ENCODE peak calls at places on chromosomes 12 and 14, in six cellular contexts. G is endothelial cell, W is GM12865, X is Peyer's patch, M is left ventricle myocardium inferior, N is lung. R is an unnamed sample.

GRCh38 chr12:103401421-103401820 is 94.3 kb downstream of the C12orf42 start:
- DNase-seq in G (no peak), W (no peak), X (no peak), M (no peak), N (no peak), R (no peak)

GRCh38 chr12:109772622-109773321 is 59.1 kb downstream of the FAM222A start:
- DNase-seq in G (no peak), W (no peak), X (no peak), M (no peak), N (no peak), R (no peak)

GRCh38 chr12:15650399-15651128 is 138.6 kb downstream of the EPS8 start:
- DNase-seq in G (no peak), W (no peak), X (no peak), M (no peak), N (no peak), R (no peak)

GRCh38 chr12:43556057-43556456 is 4.1 kb upstream of the ADAMTS20 start:
- DNase-seq in G (no peak), W (no peak), X (no peak), M (no peak), N (no peak), R (no peak)

GRCh38 chr14:93343797-93344196 is 3.2 kb upstream of the COX8C start:
- DNase-seq in G (no peak), W (no peak), X (no peak), M (no peak), N (no peak), R (no peak)

GRCh38 chr14:64117671-64118402 is 176.3 kb downstream of the ESR2 start:
- DNase-seq in G (no peak), W (no peak), X (no peak), M (peak), N (no peak), R (peak)

GRCh38 chr14:97218713-97219355 is 421.7 kb downstream of the VRK1 start:
- DNase-seq in G (peak), W (no peak), X (no peak), M (no peak), N (no peak), R (peak)

GRCh38 chr12:10065241-10065640 is 33.5 kb downstream of the CLEC1A start:
- DNase-seq in G (no peak), W (peak), X (no peak), M (no peak), N (no peak), R (no peak)

GRCh38 chr12:58301337-58302122 is 360.2 kb downstream of the ATP23 start:
- DNase-seq in G (no peak), W (no peak), X (no peak), M (no peak), N (no peak), R (no peak)

GRCh38 chr14:100771121-100771800 is 44.6 kb downstream of the DLK1 start:
- DNase-seq in G (no peak), W (no peak), X (no peak), M (no peak), N (no peak), R (no peak)

GRCh38 chr14:100864206-100864605 is 38.3 kb downstream of the MEG3 start:
- DNase-seq in G (no peak), W (no peak), X (no peak), M (peak), N (no peak), R (no peak)

GRCh38 chr14:77204457-77204796 is 22.8 kb downstream of the TMEM63C start:
- DNase-seq in G (no peak), W (no peak), X (no peak), M (no peak), N (no peak), R (no peak)

GRCh38 chr14:77268989-77269595 is 1.9 kb downstream of the NGB start:
- DNase-seq in G (no peak), W (no peak), X (no peak), M (no peak), N (no peak), R (no peak)

GRCh38 chr14:72024043-72024407 is 91.8 kb downstream of the RGS6 start:
- DNase-seq in G (peak), W (peak), X (no peak), M (no peak), N (no peak), R (peak)

GRCh38 chr12:25496098-25496587 is 56.9 kb downstream of the LMNTD1 start:
- DNase-seq in G (no peak), W (no peak), X (no peak), M (no peak), N (no peak), R (no peak)

GRCh38 chr14:31270196-31270772 is 62.7 kb upstream of the HECTD1 start:
- DNase-seq in G (no peak), W (peak), X (no peak), M (no peak), N (peak), R (no peak)

GRCh38 chr12:112711026-112711425 is 80.5 kb upstream of the RPH3A start:
- DNase-seq in G (no peak), W (no peak), X (no peak), M (no peak), N (no peak), R (no peak)

GRCh38 chr12:132429122-132429931 is 60.6 kb upstream of the FBRSL1 start:
- DNase-seq in G (no peak), W (no peak), X (peak), M (no peak), N (no peak), R (no peak)

GRCh38 chr14:79328863-79329262 is 882.4 kb downstream of the DIO2 start:
- DNase-seq in G (no peak), W (no peak), X (no peak), M (no peak), N (no peak), R (no peak)

GRCh38 chr14:104396682-104397470 is 182.7 kb upstream of the C14orf180 start:
- DNase-seq in G (no peak), W (no peak), X (no peak), M (no peak), N (no peak), R (no peak)

GRCh38 chr14:29168149-29168548 is 401.6 kb downstream of the FOXG1 start:
- DNase-seq in G (no peak), W (no peak), X (no peak), M (no peak), N (no peak), R (no peak)

GRCh38 chr12:80325167-80325959 is 118.7 kb upstream of the PTPRQ start:
- DNase-seq in G (no peak), W (no peak), X (no peak), M (no peak), N (no peak), R (no peak)

GRCh38 chr12:3293013-3293412 is 198.0 kb upstream of the PRMT8 start:
- DNase-seq in G (no peak), W (no peak), X (no peak), M (no peak), N (no peak), R (no peak)

GRCh38 chr14:103156733-103157411 is 33.6 kb downstream of the TNFAIP2 start:
- DNase-seq in G (no peak), W (no peak), X (no peak), M (no peak), N (no peak), R (no peak)

GRCh38 chr14:100610511-100611217 is 23.4 kb upstream of the BEGAIN start:
- DNase-seq in G (no peak), W (no peak), X (no peak), M (no peak), N (no peak), R (no peak)

GRCh38 chr12:121806556-121807308 is 2.9 kb downstream of the SETD1B start:
- DNase-seq in G (no peak), W (no peak), X (no peak), M (no peak), N (no peak), R (no peak)

GRCh38 chr12:120961604-120962486 is 16.5 kb upstream of the HNF1A start:
- DNase-seq in G (no peak), W (no peak), X (no peak), M (peak), N (no peak), R (peak)

GRCh38 chr14:99682809-99683618 is 1.1 kb upstream of the CYP46A1 start:
- DNase-seq in G (peak), W (peak), X (peak), M (peak), N (peak), R (peak)

DNA sequence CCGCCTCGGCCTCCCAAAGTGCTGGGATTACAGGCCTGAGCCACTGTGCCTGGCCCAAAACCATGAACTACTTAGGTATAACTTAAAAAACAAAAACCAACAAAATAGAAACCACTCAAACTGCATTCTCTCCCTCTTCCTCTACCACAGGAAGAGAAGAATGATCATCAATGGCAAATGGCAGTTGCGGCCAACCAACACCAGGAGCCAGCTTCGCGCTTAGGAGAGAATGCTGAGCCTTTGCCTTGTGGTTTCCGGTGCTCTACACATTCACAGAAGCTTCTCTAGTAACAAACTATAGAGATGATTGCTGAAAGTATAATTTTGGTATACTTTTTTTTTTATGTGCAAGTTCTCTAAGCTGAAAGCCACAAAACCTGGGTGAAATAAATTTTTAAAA is 17.1 kb downstream of the CATSPERB start:
- DNase-seq in G (no peak), W (peak), X (no peak), M (no peak), N (no peak), R (no peak)
- TF ChIP-seq CTCF in G (no peak), W (no peak), X (no peak), M (no peak), N (no peak), R (no peak)

GRCh38 chr12:6364037-6364360 is 11.4 kb downstream of the SCNN1A start:
- DNase-seq in G (no peak), W (no peak), X (no peak), M (peak), N (no peak), R (no peak)

GRCh38 chr12:6361834-6362233 is 13.5 kb downstream of the SCNN1A start:
- DNase-seq in G (no peak), W (no peak), X (no peak), M (peak), N (no peak), R (no peak)

GRCh38 chr12:6363010-6363329 is 12.4 kb downstream of the SCNN1A start:
- DNase-seq in G (no peak), W (no peak), X (no peak), M (no peak), N (no peak), R (no peak)

GRCh38 chr12:6362383-6362782 is 13.0 kb downstream of the SCNN1A start:
- DNase-seq in G (no peak), W (no peak), X (no peak), M (no peak), N (no peak), R (no peak)

DNA sequence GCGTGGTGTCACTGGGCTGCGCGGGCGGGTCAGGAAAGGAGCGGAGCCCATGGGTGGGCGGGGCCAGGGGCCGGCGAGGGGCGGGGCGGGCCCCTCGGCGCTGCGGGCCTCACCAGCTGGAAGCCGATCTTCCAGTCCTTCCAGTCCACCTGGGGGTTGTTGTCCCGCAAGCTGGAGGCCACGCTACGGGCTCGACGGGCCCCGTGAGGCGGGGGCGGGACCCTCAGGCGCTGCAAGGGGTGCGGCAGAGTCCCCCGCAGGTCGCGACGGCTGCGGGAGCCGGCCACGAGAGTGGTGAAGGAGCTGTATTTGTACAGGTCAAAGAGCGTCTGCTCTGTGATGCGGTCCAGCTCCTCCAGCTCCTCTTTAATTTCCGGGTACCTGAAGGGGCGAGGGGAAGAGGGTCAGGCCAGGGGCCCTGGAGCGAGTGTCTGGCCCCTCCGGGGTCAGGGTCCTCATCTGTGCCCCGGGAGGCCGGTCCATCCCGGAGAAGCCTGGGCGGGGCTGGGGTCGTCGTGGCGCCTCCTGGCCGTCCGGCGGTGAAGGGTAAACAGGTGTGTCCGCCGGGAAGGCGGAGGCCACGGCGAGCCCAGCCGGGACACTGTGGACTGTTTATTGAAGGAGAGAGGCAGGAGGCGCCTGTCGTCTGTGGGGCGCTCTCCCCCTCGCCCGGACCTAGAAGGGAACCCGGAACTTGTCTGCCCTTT is 11.9 kb downstream of the SCNN1A start:
- DNase-seq in G (peak), W (peak), X (peak), M (peak), N (no peak), R (peak)
- TF ChIP-seq CTCF in G (no peak), W (no peak), X (no peak), M (peak), N (no peak), R (no peak)

GRCh38 chr12:68498736-68499135 is 112.0 kb upstream of the RAP1B start:
- DNase-seq in G (no peak), W (no peak), X (no peak), M (no peak), N (no peak), R (no peak)
- TF ChIP-seq CTCF in G (no peak), W (no peak), X (no peak), M (no peak), N (no peak), R (no peak)

GRCh38 chr12:130337476-130338303 is at the start of gene PIWIL1:
- DNase-seq in G (no peak), W (no peak), X (no peak), M (no peak), N (no peak), R (peak)
- TF ChIP-seq CTCF in G (no peak), W (no peak), X (no peak), M (no peak), N (no peak), R (no peak)

GRCh38 chr12:32895688-32896437 is 714 bp downstream of the PKP2 start:
- DNase-seq in G (peak), W (no peak), X (no peak), M (peak), N (no peak), R (peak)
- TF ChIP-seq CTCF in G (no peak), W (no peak), X (no peak), M (peak), N (no peak), R (no peak)

GRCh38 chr14:32364941-32365340 is 35.8 kb downstream of the AKAP6 start:
- DNase-seq in G (no peak), W (no peak), X (no peak), M (no peak), N (no peak), R (no peak)

GRCh38 chr14:32366995-32367394 is 37.9 kb downstream of the AKAP6 start:
- DNase-seq in G (no peak), W (no peak), X (no peak), M (no peak), N (no peak), R (peak)

GRCh38 chr14:32368107-32368506 is 39.0 kb downstream of the AKAP6 start:
- DNase-seq in G (no peak), W (no peak), X (no peak), M (no peak), N (no peak), R (no peak)

GRCh38 chr14:32367501-32367900 is 38.4 kb downstream of the AKAP6 start:
- DNase-seq in G (no peak), W (no peak), X (no peak), M (no peak), N (no peak), R (no peak)

GRCh38 chr14:32366256-32366655 is 37.2 kb downstream of the AKAP6 start:
- DNase-seq in G (no peak), W (no peak), X (no peak), M (no peak), N (no peak), R (no peak)
- TF ChIP-seq CTCF in G (no peak), W (no peak), X (no peak), M (peak), N (no peak), R (no peak)

DNA sequence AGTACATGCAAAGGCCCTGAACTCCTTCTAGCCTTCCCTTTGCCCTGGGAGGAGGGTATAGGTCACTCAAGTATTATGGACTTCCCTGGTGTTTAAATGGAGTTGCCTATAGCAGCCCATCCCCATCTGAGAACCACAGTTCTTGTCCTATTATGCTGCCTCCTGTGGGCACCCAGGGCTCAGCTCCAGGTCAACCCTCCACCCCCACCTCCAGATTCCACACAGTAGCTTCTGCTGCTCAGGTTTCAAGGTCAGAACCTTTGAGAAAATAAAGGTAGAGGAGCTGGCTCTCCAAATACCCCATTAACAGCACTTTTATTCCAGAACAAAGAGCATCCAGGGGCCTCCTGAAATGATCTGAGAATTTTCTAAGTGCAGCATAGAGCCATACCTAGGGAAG is 57.4 kb downstream of the ACTN1 start:
- DNase-seq in G (no peak), W (no peak), X (no peak), M (no peak), N (no peak), R (no peak)
- TF ChIP-seq CTCF in G (no peak), W (no peak), X (no peak), M (no peak), N (no peak), R (no peak)